ENCODE peak calls at places on chromosomes 7 and 10, in ten cellular contexts. Q is transverse colon, B is H1, H is breast epithelium, L is HL-60, T is stomach, P is GM23338, R is sigmoid colon, V is Panc1, A is HCT116. C is an unnamed sample.

GRCh38 chr10:97226398-97226797 is 40.6 kb upstream of the SLIT1 start:
- DNase-seq in Q (no peak), B (no peak), H (no peak), L (no peak), T (no peak), P (no peak), R (no peak), V (no peak), A (no peak), C (no peak)

GRCh38 chr10:16967866-16968721 is 150.9 kb upstream of the RSU1 start:
- DNase-seq in Q (peak), B (no peak), H (no peak), L (no peak), T (no peak), P (peak), R (peak), V (peak), A (peak), C (no peak)

GRCh38 chr10:4519691-4520402 is 306.2 kb upstream of the AKR1E2 start:
- DNase-seq in Q (no peak), B (no peak), H (no peak), L (no peak), T (no peak), P (no peak), R (no peak), V (no peak), A (no peak), C (no peak)

GRCh38 chr7:107070710-107071109 is 26.2 kb downstream of the PRKAR2B start:
- DNase-seq in Q (no peak), B (no peak), H (no peak), L (no peak), T (no peak), P (no peak), R (no peak), V (no peak), A (no peak), C (no peak)

GRCh38 chr7:54339074-54339473 is 203.1 kb upstream of the VSTM2A start:
- DNase-seq in Q (no peak), B (no peak), H (no peak), L (no peak), T (no peak), P (no peak), R (no peak), V (no peak), A (no peak), C (no peak)

GRCh38 chr7:128381161-128381821 is 19.8 kb upstream of the PRRT4 start:
- DNase-seq in Q (no peak), B (peak), H (no peak), L (peak), T (no peak), P (peak), R (no peak), V (no peak), A (peak), C (no peak)

GRCh38 chr10:52805414-52806285 is 33.1 kb upstream of the MBL2 start:
- DNase-seq in Q (no peak), B (no peak), H (no peak), L (no peak), T (no peak), P (peak), R (no peak), V (no peak), A (no peak), C (no peak)

GRCh38 chr7:147540743-147541142 is 1049.8 kb upstream of the C7orf33 start:
- DNase-seq in Q (no peak), B (no peak), H (no peak), L (no peak), T (no peak), P (no peak), R (no peak), V (no peak), A (no peak), C (no peak)

GRCh38 chr7:142711196-142711595 is 38.1 kb upstream of the PRSS1 start:
- DNase-seq in Q (no peak), B (no peak), H (no peak), L (no peak), T (no peak), P (no peak), R (no peak), V (no peak), A (no peak), C (no peak)

GRCh38 chr7:101941481-101942383 is 124.3 kb downstream of the CUX1 start:
- DNase-seq in Q (peak), B (no peak), H (no peak), L (no peak), T (peak), P (no peak), R (peak), V (peak), A (peak), C (no peak)

GRCh38 chr7:41190615-41191014 is 512.3 kb downstream of the INHBA start:
- DNase-seq in Q (no peak), B (no peak), H (no peak), L (no peak), T (no peak), P (no peak), R (no peak), V (no peak), A (no peak), C (no peak)

GRCh38 chr7:41185851-41186250 is 517.0 kb downstream of the INHBA start:
- DNase-seq in Q (no peak), B (no peak), H (no peak), L (no peak), T (no peak), P (no peak), R (no peak), V (no peak), A (no peak), C (no peak)

GRCh38 chr7:41189866-41190265 is 513.0 kb downstream of the INHBA start:
- DNase-seq in Q (no peak), B (no peak), H (no peak), L (no peak), T (no peak), P (no peak), R (no peak), V (peak), A (peak), C (no peak)

GRCh38 chr7:41187322-41187721 is 515.6 kb downstream of the INHBA start:
- DNase-seq in Q (no peak), B (no peak), H (no peak), L (no peak), T (no peak), P (no peak), R (no peak), V (no peak), A (no peak), C (no peak)

GRCh38 chr7:41188163-41189130 is 514.4 kb downstream of the INHBA start:
- DNase-seq in Q (no peak), B (no peak), H (no peak), L (no peak), T (no peak), P (peak), R (no peak), V (peak), A (no peak), C (no peak)
- H3K27ac ChIP-seq in Q (no peak), B (no peak), H (no peak), L (no peak), T (no peak), P (no peak), R (no peak), V (peak), A (no peak), C (peak)

GRCh38 chr7:104950754-104951153 is 63.3 kb upstream of the KMT2E start:
- DNase-seq in Q (no peak), B (no peak), H (no peak), L (no peak), T (no peak), P (no peak), R (no peak), V (no peak), A (no peak), C (no peak)

GRCh38 chr7:104950006-104950405 is 64.0 kb upstream of the KMT2E start:
- DNase-seq in Q (no peak), B (no peak), H (no peak), L (no peak), T (no peak), P (no peak), R (no peak), V (no peak), A (no peak), C (no peak)

GRCh38 chr7:104943502-104944343 is 70.3 kb upstream of the KMT2E start:
- DNase-seq in Q (peak), B (no peak), H (peak), L (peak), T (peak), P (no peak), R (peak), V (no peak), A (peak), C (no peak)

GRCh38 chr7:104945599-104945956 is 68.4 kb upstream of the KMT2E start:
- DNase-seq in Q (no peak), B (no peak), H (no peak), L (no peak), T (no peak), P (no peak), R (no peak), V (no peak), A (no peak), C (no peak)

DNA sequence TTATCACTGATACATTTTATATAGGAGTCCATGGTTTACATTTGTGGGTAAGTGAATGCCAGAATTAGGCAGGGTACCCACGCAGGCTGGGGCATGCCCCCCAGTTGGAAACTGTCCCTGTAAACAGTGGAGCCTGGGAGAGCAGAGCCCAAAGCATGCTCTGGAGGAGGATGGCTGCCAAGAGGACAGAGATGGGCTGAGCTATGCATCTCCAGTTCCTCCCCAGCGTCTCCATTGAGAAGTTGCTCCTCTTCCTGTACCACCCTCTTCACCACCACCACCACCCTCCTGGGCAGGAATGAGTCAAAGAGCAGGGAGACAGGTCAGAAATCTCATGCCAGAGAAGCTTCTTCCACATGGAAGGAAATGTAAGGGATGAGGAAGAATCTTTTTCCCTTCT is 67.7 kb upstream of the KMT2E start:
- DNase-seq in Q (no peak), B (no peak), H (no peak), L (no peak), T (no peak), P (no peak), R (no peak), V (no peak), A (no peak), C (no peak)
- TF ChIP-seq POLR2AphosphoS5 in Q (no peak), B (no peak), H (no peak), L (no peak), T (no peak), P (no peak), R (no peak), V (no peak), A (no peak), C (no peak)

DNA sequence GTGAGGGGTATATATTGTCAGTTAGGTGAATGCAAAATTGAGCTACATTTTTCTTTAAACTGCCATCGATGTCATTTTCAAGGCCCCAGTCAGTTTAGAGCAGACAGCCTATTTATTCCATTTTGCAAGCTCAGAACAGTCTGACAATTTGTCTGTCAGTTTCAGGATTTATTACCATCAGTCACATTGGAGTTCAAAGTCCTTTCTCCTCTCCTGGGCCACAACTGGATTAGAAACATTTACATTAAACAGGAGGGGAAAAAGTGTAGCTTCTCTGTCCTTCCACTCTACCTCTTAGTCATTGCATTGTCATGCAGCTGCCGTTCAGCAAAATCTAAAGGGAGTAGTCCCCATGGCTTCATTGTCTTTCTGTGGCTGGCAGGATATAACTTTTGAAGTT is 3.5 kb upstream of the GHITM start:
- DNase-seq in Q (no peak), B (no peak), H (no peak), L (no peak), T (no peak), P (no peak), R (no peak), V (no peak), A (no peak), C (no peak)
- H3K27ac ChIP-seq in Q (peak), B (no peak), H (no peak), L (no peak), T (no peak), P (no peak), R (no peak), V (no peak), A (no peak), C (no peak)

GRCh38 chr7:23276381-23276780 is 22.8 kb upstream of the MALSU1 start:
- DNase-seq in Q (no peak), B (no peak), H (no peak), L (peak), T (no peak), P (peak), R (no peak), V (no peak), A (no peak), C (no peak)

GRCh38 chr7:23272275-23272674 is 25.7 kb downstream of the GPNMB start:
- DNase-seq in Q (no peak), B (no peak), H (no peak), L (no peak), T (no peak), P (no peak), R (no peak), V (no peak), A (no peak), C (no peak)

GRCh38 chr7:23275906-23276305 is 23.2 kb upstream of the MALSU1 start:
- DNase-seq in Q (no peak), B (no peak), H (no peak), L (no peak), T (no peak), P (no peak), R (no peak), V (no peak), A (no peak), C (no peak)

GRCh38 chr7:23276947-23277346 is 22.2 kb upstream of the MALSU1 start:
- DNase-seq in Q (no peak), B (no peak), H (no peak), L (no peak), T (no peak), P (no peak), R (no peak), V (no peak), A (no peak), C (no peak)

GRCh38 chr7:23273141-23273599 is 26.0 kb upstream of the MALSU1 start:
- DNase-seq in Q (peak), B (peak), H (peak), L (peak), T (peak), P (peak), R (peak), V (peak), A (peak), C (peak)
- TF ChIP-seq POLR2AphosphoS5 in Q (no peak), B (no peak), H (no peak), L (no peak), T (peak), P (no peak), R (no peak), V (no peak), A (peak), C (no peak)

C was measured in SK-N-MC.